ENCODE peak calls at places on chromosome 13, in nine cellular contexts. O, F, H, V, S, D, L, U and T are unnamed samples.

GRCh38 chr13:70310720-70311119 is 202.5 kb upstream of the KLHL1 start:
- DNase-seq in O (no peak), F (no peak), H (no peak), V (peak; percentile 39), S (no peak), D (peak; percentile 25), L (peak; percentile 26), U (peak; percentile 58), T (peak; percentile 14)

GRCh38 chr13:48783181-48783630 is 129.5 kb downstream of the CYSLTR2 start:
- DNase-seq in O (no peak), F (peak; percentile 89), H (no peak), V (peak; percentile 70), S (peak; percentile 98), D (peak; percentile 69), L (no peak), U (peak; percentile 63), T (no peak)

GRCh38 chr13:27708325-27708724 is 84.0 kb upstream of the GSX1 start:
- DNase-seq in O (no peak), F (no peak), H (no peak), V (no peak), S (no peak), D (no peak), L (no peak), U (no peak), T (no peak)

GRCh38 chr13:33351324-33351723 is 65.8 kb upstream of the STARD13 start:
- DNase-seq in O (no peak), F (no peak), H (no peak), V (no peak), S (no peak), D (peak; percentile 13), L (peak; percentile 27), U (no peak), T (no peak)

GRCh38 chr13:112220925-112221324 is 154.0 kb downstream of the SOX1 start:
- DNase-seq in O (no peak), F (no peak), H (no peak), V (no peak), S (no peak), D (no peak), L (no peak), U (no peak), T (no peak)

GRCh38 chr13:50635504-50635903 is 208.0 kb downstream of the DLEU7 start:
- DNase-seq in O (peak; percentile 42), F (no peak), H (no peak), V (no peak), S (peak; percentile 98), D (peak; percentile 18), L (no peak), U (no peak), T (no peak)

GRCh38 chr13:40186636-40187323 is 479.7 kb downstream of the FOXO1 start:
- DNase-seq in O (no peak), F (no peak), H (no peak), V (no peak), S (no peak), D (no peak), L (no peak), U (no peak), T (no peak)

GRCh38 chr13:101449971-101450748 is 2.3 kb upstream of the ITGBL1 start:
- DNase-seq in O (no peak), F (no peak), H (no peak), V (no peak), S (no peak), D (no peak), L (peak; percentile 42), U (no peak), T (no peak)

GRCh38 chr13:72489751-72490150 is 237.7 kb downstream of the MZT1 start:
- DNase-seq in O (no peak), F (no peak), H (no peak), V (no peak), S (no peak), D (no peak), L (no peak), U (no peak), T (no peak)

GRCh38 chr13:47672245-47672975 is 328.7 kb downstream of the SUCLA2 start:
- DNase-seq in O (no peak), F (no peak), H (no peak), V (no peak), S (no peak), D (no peak), L (no peak), U (no peak), T (no peak)

DNA sequence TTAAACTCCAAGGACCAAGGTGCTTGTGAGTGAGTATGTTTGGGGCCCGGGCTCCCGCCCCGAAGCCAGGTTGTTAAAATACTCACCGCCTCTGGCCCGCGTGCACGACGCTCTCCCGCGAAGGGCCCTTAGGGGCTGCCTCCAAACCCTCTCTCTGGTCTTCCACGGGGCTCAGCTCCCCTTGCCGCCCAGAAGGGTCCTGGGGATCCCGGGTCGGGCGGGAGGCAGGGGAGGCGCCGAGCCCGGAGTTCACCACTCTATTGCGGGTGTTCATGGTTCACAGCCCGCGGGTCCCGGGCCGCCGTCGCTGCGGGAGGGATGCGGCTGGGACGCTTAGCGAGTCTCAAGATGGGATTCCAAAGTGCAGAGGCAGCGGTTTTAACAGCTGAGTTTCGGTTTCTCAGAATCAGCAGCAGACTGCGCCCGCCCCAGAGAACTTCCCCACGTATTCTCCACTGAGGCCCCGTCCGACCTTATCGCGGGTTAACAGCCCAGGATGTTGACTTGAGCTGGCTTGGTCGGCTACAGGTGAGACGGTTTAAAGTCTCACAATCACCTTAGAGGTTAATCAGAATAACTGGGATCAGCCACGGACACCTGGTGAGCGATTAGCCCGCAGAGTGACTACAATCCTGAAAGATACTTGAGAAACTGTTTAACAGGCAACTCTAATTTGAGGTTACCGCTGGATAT is at the start of gene EPSTI1:
- DNase-seq in O (no peak), F (peak; percentile 87), H (peak; percentile 53), V (peak; percentile 75), S (no peak), D (peak; percentile 83), L (no peak), U (no peak), T (no peak)
- TF ChIP-seq POLR2AphosphoS5 in O (peak; percentile 86), F (no peak), H (no peak), V (peak; percentile 53), S (no peak), D (peak; percentile 60), L (no peak), U (no peak), T (no peak)

DNA sequence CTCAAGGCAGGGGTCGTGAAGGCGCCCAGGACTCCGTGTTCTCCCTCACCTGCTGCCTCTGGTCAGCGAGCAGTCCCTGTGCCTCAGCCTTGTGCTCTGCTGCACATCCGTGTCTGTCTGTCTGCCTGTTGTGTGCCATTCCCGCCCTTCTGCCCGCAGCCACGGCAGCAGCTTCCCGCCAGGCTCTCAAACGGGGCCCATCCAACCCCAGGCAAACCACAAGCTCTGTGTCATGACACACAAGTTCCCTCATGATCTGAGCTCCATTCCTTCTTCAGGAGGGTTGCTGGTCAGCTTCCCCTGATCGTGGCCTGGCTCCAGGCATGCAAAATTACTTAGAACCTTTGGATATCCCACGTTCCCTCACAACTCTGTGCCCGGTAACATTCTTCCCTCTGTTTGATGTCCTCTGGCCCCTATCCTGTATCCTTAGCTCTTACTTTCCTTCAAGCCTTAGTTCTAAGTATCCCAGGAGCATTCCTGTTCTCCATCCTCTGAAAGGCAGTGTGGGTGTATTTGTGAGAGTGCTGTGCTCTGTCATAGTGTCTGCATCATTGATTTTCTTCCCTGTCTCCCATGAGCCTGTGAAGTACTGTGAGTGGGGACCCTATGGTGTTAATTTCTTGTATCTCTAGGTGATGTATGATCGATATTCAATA is 3.2 kb downstream of the GPR183 start:
- DNase-seq in O (no peak), F (no peak), H (no peak), V (no peak), S (no peak), D (peak; percentile 34), L (no peak), U (no peak), T (no peak)
- TF ChIP-seq POLR2AphosphoS5 in O (peak; percentile 88), F (no peak), H (no peak), V (no peak), S (peak; percentile 98), D (peak; percentile 48), L (no peak), U (no peak), T (no peak)

DNA sequence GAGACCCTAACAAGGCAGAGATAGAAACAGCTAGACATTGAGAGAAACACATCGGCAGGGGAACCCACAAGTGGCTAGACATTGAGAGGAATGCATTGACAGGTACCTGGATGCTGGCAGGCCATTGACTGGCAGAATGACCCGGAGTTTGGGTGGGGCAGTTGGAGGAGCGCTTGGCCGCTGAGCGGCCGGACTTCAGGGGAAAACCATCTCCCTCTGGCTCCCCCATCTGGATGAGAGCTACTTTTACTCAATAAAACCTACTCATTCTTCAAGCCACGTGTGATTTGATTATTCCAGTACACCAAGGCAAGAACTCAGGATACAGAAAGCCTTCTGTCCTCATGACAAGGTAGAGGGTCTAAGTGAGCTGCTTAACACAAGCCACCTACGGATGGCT is 473.4 kb downstream of the SLITRK5 start:
- DNase-seq in O (no peak), F (no peak), H (no peak), V (no peak), S (no peak), D (no peak), L (no peak), U (no peak), T (no peak)
- TF ChIP-seq POLR2AphosphoS5 in O (no peak), F (no peak), H (no peak), V (no peak), S (no peak), D (no peak), L (no peak), U (no peak), T (no peak)

GRCh38 chr13:37168151-37168550 is 62.7 kb upstream of the CSNK1A1L start:
- DNase-seq in O (no peak), F (no peak), H (no peak), V (no peak), S (no peak), D (no peak), L (no peak), U (no peak), T (no peak)

GRCh38 chr13:37175996-37176395 is 70.5 kb upstream of the CSNK1A1L start:
- DNase-seq in O (no peak), F (no peak), H (no peak), V (no peak), S (peak; percentile 11), D (no peak), L (no peak), U (no peak), T (peak; percentile 90)

GRCh38 chr13:37168922-37169321 is 63.5 kb upstream of the CSNK1A1L start:
- DNase-seq in O (no peak), F (no peak), H (no peak), V (no peak), S (peak; percentile 4), D (no peak), L (no peak), U (no peak), T (no peak)

DNA sequence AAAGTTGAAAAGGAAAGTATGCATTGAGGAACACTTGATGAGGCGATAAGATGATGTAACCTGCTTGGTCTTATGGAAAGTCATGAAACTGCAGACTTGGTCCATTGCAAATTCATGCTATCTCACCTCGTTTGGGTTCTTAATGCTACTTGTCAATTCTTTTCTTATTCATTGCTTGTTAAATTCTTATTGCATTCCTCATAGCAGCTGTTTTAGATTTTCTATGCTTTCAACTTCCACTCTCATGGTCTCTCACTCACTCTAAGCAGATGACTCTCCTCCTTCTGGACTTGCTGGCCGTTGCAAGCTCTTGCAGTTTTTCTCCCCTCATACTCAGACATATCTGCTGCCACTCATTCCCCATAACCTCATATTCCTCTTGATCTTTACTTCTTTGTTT is 67.8 kb upstream of the CSNK1A1L start:
- DNase-seq in O (no peak), F (no peak), H (no peak), V (no peak), S (no peak), D (no peak), L (no peak), U (no peak), T (no peak)
- TF ChIP-seq POLR2AphosphoS5 in O (no peak), F (no peak), H (no peak), V (no peak), S (no peak), D (no peak), L (no peak), U (no peak), T (no peak)

GRCh38 chr13:100106005-100106404 is 17.1 kb downstream of the PCCA start:
- DNase-seq in O (no peak), F (no peak), H (no peak), V (no peak), S (no peak), D (no peak), L (no peak), U (no peak), T (no peak)
- TF ChIP-seq POLR2AphosphoS5 in O (no peak), F (no peak), H (no peak), V (no peak), S (no peak), D (no peak), L (no peak), U (no peak), T (no peak)